ENCODE peak calls at places on chromosomes 7 and 10, in ten cellular contexts. One of them, this sample, is unnamed. For H3K4me1, the result is how much of the 10 kb centered on the place peaks cover.

GRCh38 chr10:122171270-122171669 is 99.8 kb upstream of the BTBD16 start:
- DNase-seq in Peyer's patch: no peak
- DNase-seq in uterus: no peak
- DNase-seq in testis: no peak
- DNase-seq in IMR-90: no peak
- DNase-seq in transverse colon: no peak
- DNase-seq in H1: no peak
- DNase-seq in ovary: no peak
- DNase-seq in stomach: no peak
- DNase-seq in spleen: peak
- DNase-seq in this sample: no peak

GRCh38 chr7:127107601-127108007 is 145.1 kb downstream of the GRM8 start:
- DNase-seq in Peyer's patch: no peak
- DNase-seq in uterus: no peak
- DNase-seq in testis: peak
- DNase-seq in IMR-90: peak
- DNase-seq in transverse colon: peak
- DNase-seq in H1: peak
- DNase-seq in ovary: no peak
- DNase-seq in stomach: peak
- DNase-seq in spleen: no peak
- DNase-seq in this sample: no peak

GRCh38 chr10:67808706-67809105 is 29.3 kb downstream of the DNAJC12 start:
- DNase-seq in Peyer's patch: no peak
- DNase-seq in uterus: no peak
- DNase-seq in testis: no peak
- DNase-seq in IMR-90: no peak
- DNase-seq in transverse colon: no peak
- DNase-seq in H1: no peak
- DNase-seq in ovary: no peak
- DNase-seq in stomach: no peak
- DNase-seq in spleen: no peak
- DNase-seq in this sample: no peak

GRCh38 chr10:93334901-93335312 is 147.2 kb downstream of the MYOF start:
- DNase-seq in Peyer's patch: no peak
- DNase-seq in uterus: no peak
- DNase-seq in testis: no peak
- DNase-seq in IMR-90: peak
- DNase-seq in transverse colon: no peak
- DNase-seq in H1: no peak
- DNase-seq in ovary: no peak
- DNase-seq in stomach: no peak
- DNase-seq in spleen: no peak
- DNase-seq in this sample: no peak

GRCh38 chr10:18195060-18195799 is 55.0 kb downstream of the CACNB2 start:
- DNase-seq in Peyer's patch: no peak
- DNase-seq in uterus: peak
- DNase-seq in testis: peak
- DNase-seq in IMR-90: peak
- DNase-seq in transverse colon: peak
- DNase-seq in H1: no peak
- DNase-seq in ovary: peak
- DNase-seq in stomach: no peak
- DNase-seq in spleen: no peak
- DNase-seq in this sample: no peak

GRCh38 chr7:151125459-151125834 is 39.2 kb downstream of the AGAP3 start:
- DNase-seq in Peyer's patch: no peak
- DNase-seq in uterus: no peak
- DNase-seq in testis: no peak
- DNase-seq in IMR-90: no peak
- DNase-seq in transverse colon: peak
- DNase-seq in H1: no peak
- DNase-seq in ovary: no peak
- DNase-seq in stomach: peak
- DNase-seq in spleen: no peak
- DNase-seq in this sample: no peak

GRCh38 chr7:84245831-84246230 is 51.2 kb upstream of the SEMA3A start:
- DNase-seq in Peyer's patch: no peak
- DNase-seq in uterus: no peak
- DNase-seq in testis: no peak
- DNase-seq in IMR-90: no peak
- DNase-seq in transverse colon: peak
- DNase-seq in H1: no peak
- DNase-seq in ovary: no peak
- DNase-seq in stomach: peak
- DNase-seq in spleen: peak
- DNase-seq in this sample: no peak

GRCh38 chr10:132616170-132616994 is 78.8 kb downstream of the INPP5A start:
- DNase-seq in Peyer's patch: no peak
- DNase-seq in uterus: no peak
- DNase-seq in testis: no peak
- DNase-seq in IMR-90: no peak
- DNase-seq in transverse colon: no peak
- DNase-seq in H1: no peak
- DNase-seq in ovary: no peak
- DNase-seq in stomach: no peak
- DNase-seq in spleen: peak
- DNase-seq in this sample: no peak

GRCh38 chr10:120477006-120477722 is 20.1 kb downstream of the PLPP4 start:
- DNase-seq in Peyer's patch: no peak
- DNase-seq in uterus: no peak
- DNase-seq in testis: no peak
- DNase-seq in IMR-90: no peak
- DNase-seq in transverse colon: no peak
- DNase-seq in H1: no peak
- DNase-seq in ovary: no peak
- DNase-seq in stomach: no peak
- DNase-seq in spleen: no peak
- DNase-seq in this sample: no peak

GRCh38 chr7:47887016-47887640 is 61.1 kb downstream of the PKD1L1 start:
- DNase-seq in Peyer's patch: no peak
- DNase-seq in uterus: no peak
- DNase-seq in testis: peak
- DNase-seq in IMR-90: no peak
- DNase-seq in transverse colon: no peak
- DNase-seq in H1: peak
- DNase-seq in ovary: no peak
- DNase-seq in stomach: no peak
- DNase-seq in spleen: no peak
- DNase-seq in this sample: no peak

GRCh38 chr10:29386347-29386999 is 97.6 kb downstream of the LYZL1 start:
- DNase-seq in Peyer's patch: no peak
- DNase-seq in uterus: no peak
- DNase-seq in testis: no peak
- DNase-seq in IMR-90: peak
- DNase-seq in transverse colon: no peak
- DNase-seq in H1: no peak
- DNase-seq in ovary: no peak
- DNase-seq in stomach: no peak
- DNase-seq in spleen: no peak
- DNase-seq in this sample: no peak

GRCh38 chr7:21767300-21767900 is 178.3 kb downstream of the CDCA7L start:
- DNase-seq in Peyer's patch: no peak
- DNase-seq in uterus: no peak
- DNase-seq in testis: peak
- DNase-seq in IMR-90: peak
- DNase-seq in transverse colon: peak
- DNase-seq in H1: no peak
- DNase-seq in ovary: no peak
- DNase-seq in stomach: peak
- DNase-seq in spleen: no peak
- DNase-seq in this sample: no peak

GRCh38 chr10:98394855-98395440 is 20.0 kb downstream of the PYROXD2 start:
- DNase-seq in Peyer's patch: no peak
- DNase-seq in uterus: no peak
- DNase-seq in testis: no peak
- DNase-seq in IMR-90: no peak
- DNase-seq in transverse colon: no peak
- DNase-seq in H1: no peak
- DNase-seq in ovary: no peak
- DNase-seq in stomach: no peak
- DNase-seq in spleen: no peak
- DNase-seq in this sample: no peak

DNA sequence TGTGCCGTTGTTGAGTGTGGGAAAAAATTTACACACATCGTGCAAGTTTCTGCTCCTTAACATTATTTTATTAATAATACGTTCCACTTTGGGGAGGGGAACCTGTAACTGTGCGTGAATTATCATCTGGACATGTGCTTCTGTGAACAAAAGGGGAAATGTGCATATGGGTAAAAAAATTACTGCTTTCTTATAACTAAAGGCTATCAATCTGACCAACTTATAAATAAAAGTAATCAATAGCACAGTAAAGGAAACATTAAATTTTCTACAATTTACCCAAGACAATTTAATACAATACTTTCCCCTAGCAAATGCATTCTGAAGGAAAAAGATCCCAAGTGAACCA is 4.5 kb downstream of the TWIST1 start:
- DNase-seq in Peyer's patch: no peak
- DNase-seq in uterus: no peak
- DNase-seq in testis: no peak
- DNase-seq in IMR-90: no peak
- DNase-seq in transverse colon: no peak
- DNase-seq in H1: no peak
- DNase-seq in ovary: no peak
- DNase-seq in stomach: no peak
- DNase-seq in spleen: no peak
- DNase-seq in this sample: no peak
- H3K4me3 ChIP-seq in Peyer's patch: no peak
- H3K4me3 ChIP-seq in uterus: no peak
- H3K4me3 ChIP-seq in testis: no peak
- H3K4me3 ChIP-seq in IMR-90: no peak
- H3K4me3 ChIP-seq in transverse colon: no peak
- H3K4me3 ChIP-seq in H1: peak
- H3K4me3 ChIP-seq in ovary: no peak
- H3K4me3 ChIP-seq in stomach: no peak
- H3K4me3 ChIP-seq in spleen: no peak
- H3K4me3 ChIP-seq in this sample: peak

DNA sequence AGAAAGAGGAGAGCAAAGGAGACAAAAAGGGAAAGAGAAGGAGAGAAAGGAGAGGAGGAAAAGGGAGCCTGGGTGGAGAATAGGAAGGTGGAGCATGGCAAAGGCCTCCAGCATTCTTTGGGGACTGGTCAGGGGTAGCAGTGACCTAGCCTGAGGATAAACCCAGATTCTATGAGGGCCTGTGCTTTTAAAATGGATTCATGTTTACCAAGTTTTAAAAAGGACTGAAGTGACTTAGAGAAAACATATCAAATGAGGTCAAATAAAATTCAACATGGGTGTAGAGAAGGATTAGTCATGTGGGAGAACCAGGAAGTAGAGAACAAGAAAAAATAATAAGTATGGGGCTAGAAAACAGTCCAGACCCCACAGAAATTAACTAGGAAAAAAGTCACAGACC is 20.7 kb downstream of the CREB3L2 start:
- DNase-seq in Peyer's patch: no peak
- DNase-seq in uterus: no peak
- DNase-seq in testis: no peak
- DNase-seq in IMR-90: no peak
- DNase-seq in transverse colon: no peak
- DNase-seq in H1: no peak
- DNase-seq in ovary: no peak
- DNase-seq in stomach: no peak
- DNase-seq in spleen: no peak
- DNase-seq in this sample: no peak
- H3K4me1 ChIP-seq in Peyer's patch: under half
- H3K4me1 ChIP-seq in uterus: under half
- H3K4me1 ChIP-seq in testis: under half
- H3K4me1 ChIP-seq in IMR-90: half or more
- H3K4me1 ChIP-seq in transverse colon: under half
- H3K4me1 ChIP-seq in H1: under half
- H3K4me1 ChIP-seq in ovary: under half
- H3K4me1 ChIP-seq in stomach: half or more
- H3K4me1 ChIP-seq in spleen: under half
- H3K4me1 ChIP-seq in this sample: half or more

DNA sequence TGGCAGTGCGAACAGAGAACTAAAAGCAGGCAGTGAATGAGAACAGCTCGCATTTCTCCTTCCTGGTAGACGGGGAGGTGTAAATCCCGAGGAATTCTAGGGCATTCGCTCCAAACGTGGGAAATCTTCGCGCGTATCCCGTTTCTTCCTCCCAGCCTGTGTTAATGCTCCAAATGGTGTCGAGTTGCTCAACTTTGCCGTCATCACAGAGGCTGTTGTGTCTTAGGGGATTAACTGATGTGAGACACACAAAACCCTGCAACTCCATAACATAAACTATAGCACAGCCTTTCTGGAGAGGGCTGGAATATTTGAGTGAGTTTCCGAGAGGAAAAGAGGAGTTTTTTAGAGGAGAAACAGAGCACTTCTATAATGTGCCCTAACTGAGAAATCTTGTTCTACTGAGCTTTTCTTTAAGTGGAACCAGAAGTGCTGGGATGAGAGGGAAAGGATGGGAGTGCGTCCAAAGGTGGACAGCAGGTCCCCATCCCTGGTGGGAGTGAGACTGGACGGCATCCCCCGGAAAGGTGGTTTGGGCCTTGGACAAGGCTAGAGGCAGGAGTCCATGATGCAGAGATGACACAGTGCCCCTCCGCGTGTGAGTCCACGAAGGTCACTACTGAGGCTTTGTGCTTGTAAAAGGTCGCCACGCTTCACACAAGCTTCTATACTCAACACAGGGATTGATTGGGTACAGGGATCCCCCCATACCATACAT is 6.2 kb upstream of the EN2 start:
- DNase-seq in Peyer's patch: no peak
- DNase-seq in uterus: no peak
- DNase-seq in testis: no peak
- DNase-seq in IMR-90: no peak
- DNase-seq in transverse colon: no peak
- DNase-seq in H1: no peak
- DNase-seq in ovary: no peak
- DNase-seq in stomach: no peak
- DNase-seq in spleen: peak
- DNase-seq in this sample: no peak
- TF ChIP-seq POLR2A in Peyer's patch: no peak
- TF ChIP-seq POLR2A in uterus: no peak
- TF ChIP-seq POLR2A in testis: no peak
- TF ChIP-seq POLR2A in IMR-90: no peak
- TF ChIP-seq POLR2A in transverse colon: no peak
- TF ChIP-seq POLR2A in H1: no peak
- TF ChIP-seq POLR2A in ovary: no peak
- TF ChIP-seq POLR2A in stomach: no peak
- TF ChIP-seq POLR2A in spleen: no peak
- TF ChIP-seq POLR2A in this sample: no peak

GRCh38 chr10:116756277-116756676 is 13.9 kb upstream of the HSPA12A start:
- DNase-seq in Peyer's patch: no peak
- DNase-seq in uterus: no peak
- DNase-seq in testis: no peak
- DNase-seq in IMR-90: peak
- DNase-seq in transverse colon: peak
- DNase-seq in H1: no peak
- DNase-seq in ovary: no peak
- DNase-seq in stomach: no peak
- DNase-seq in spleen: no peak
- DNase-seq in this sample: no peak
- H3K4me3 ChIP-seq in Peyer's patch: no peak
- H3K4me3 ChIP-seq in uterus: no peak
- H3K4me3 ChIP-seq in testis: no peak
- H3K4me3 ChIP-seq in IMR-90: no peak
- H3K4me3 ChIP-seq in transverse colon: no peak
- H3K4me3 ChIP-seq in H1: no peak
- H3K4me3 ChIP-seq in ovary: no peak
- H3K4me3 ChIP-seq in stomach: no peak
- H3K4me3 ChIP-seq in spleen: no peak
- H3K4me3 ChIP-seq in this sample: no peak

GRCh38 chr7:155416646-155417380 is 41.1 kb upstream of the EN2 start:
- DNase-seq in Peyer's patch: no peak
- DNase-seq in uterus: no peak
- DNase-seq in testis: no peak
- DNase-seq in IMR-90: no peak
- DNase-seq in transverse colon: no peak
- DNase-seq in H1: no peak
- DNase-seq in ovary: no peak
- DNase-seq in stomach: no peak
- DNase-seq in spleen: no peak
- DNase-seq in this sample: no peak
- H3K4me1 ChIP-seq in Peyer's patch: under half
- H3K4me1 ChIP-seq in uterus: under half
- H3K4me1 ChIP-seq in testis: under half
- H3K4me1 ChIP-seq in IMR-90: under half
- H3K4me1 ChIP-seq in transverse colon: under half
- H3K4me1 ChIP-seq in H1: under half
- H3K4me1 ChIP-seq in ovary: under half
- H3K4me1 ChIP-seq in stomach: under half
- H3K4me1 ChIP-seq in spleen: under half
- H3K4me1 ChIP-seq in this sample: under half